ENCODE peak calls at places on chromosomes 12 and 14, in seven cellular contexts. N is frontal cortex, Y is hypothalamus, E is NCI-H2029, T is kidney glomerular epithelial cell, S is astrocyte of the spinal cord, H is cardiac fibroblast. Z is an unnamed sample.

GRCh38 chr12:55908726-55909512 is 18.8 kb downstream of the PYM1 start:
- DNase-seq in N (no peak), Y (no peak), E (no peak), T (no peak), S (peak; percentile 25), H (peak; percentile 56), Z (no peak)

GRCh38 chr12:4240161-4240783 is 33.3 kb upstream of the CCND2 start:
- DNase-seq in N (no peak), Y (no peak), E (no peak), T (no peak), S (no peak), H (no peak), Z (no peak)

GRCh38 chr12:389138-390096 is at the start of gene KDM5A:
- DNase-seq in N (peak; percentile 84), Y (no peak), E (no peak), T (no peak), S (peak; percentile 96), H (peak; percentile 96), Z (peak; percentile 93)

GRCh38 chr12:40315375-40315774 is 90.6 kb downstream of the LRRK2 start:
- DNase-seq in N (no peak), Y (no peak), E (no peak), T (no peak), S (no peak), H (no peak), Z (no peak)

GRCh38 chr12:123049398-123050250 is 69.1 kb downstream of the ARL6IP4 start:
- DNase-seq in N (no peak), Y (no peak), E (no peak), T (no peak), S (peak; percentile 14), H (no peak), Z (no peak)

GRCh38 chr14:93926209-93926872 is 803 bp upstream of the FAM181A start:
- DNase-seq in N (no peak), Y (peak; percentile 63), E (peak; percentile 53), T (no peak), S (no peak), H (no peak), Z (no peak)

GRCh38 chr12:75852143-75852542 is 179.4 kb downstream of the PHLDA1 start:
- DNase-seq in N (no peak), Y (no peak), E (no peak), T (peak; percentile 71), S (no peak), H (no peak), Z (peak; percentile 81)

GRCh38 chr12:71415336-71416231 is 24.0 kb upstream of the LGR5 start:
- DNase-seq in N (peak; percentile 26), Y (no peak), E (peak; percentile 40), T (peak; percentile 51), S (peak; percentile 54), H (peak; percentile 73), Z (peak; percentile 57)

GRCh38 chr12:497501-498160 is 37.9 kb downstream of the B4GALNT3 start:
- DNase-seq in N (no peak), Y (no peak), E (no peak), T (no peak), S (no peak), H (no peak), Z (peak; percentile 12)

GRCh38 chr12:94263011-94263786 is 114.8 kb downstream of the PLXNC1 start:
- DNase-seq in N (no peak), Y (no peak), E (peak; percentile 5), T (no peak), S (no peak), H (no peak), Z (no peak)

GRCh38 chr14:50714452-50715073 is 46.5 kb upstream of the SAV1 start:
- DNase-seq in N (peak; percentile 34), Y (no peak), E (no peak), T (peak; percentile 21), S (peak; percentile 43), H (peak; percentile 69), Z (peak; percentile 59)

GRCh38 chr12:99605-100004 is 33.0 kb downstream of the IQSEC3 start:
- DNase-seq in N (no peak), Y (no peak), E (no peak), T (no peak), S (peak; percentile 15), H (no peak), Z (no peak)

GRCh38 chr14:104436047-104436531 is 143.5 kb upstream of the C14orf180 start:
- DNase-seq in N (peak; percentile 43), Y (no peak), E (no peak), T (no peak), S (peak; percentile 2), H (peak; percentile 9), Z (peak; percentile 43)

GRCh38 chr12:93146970-93147369 is 217.9 kb upstream of the EEA1 start:
- DNase-seq in N (no peak), Y (no peak), E (no peak), T (no peak), S (no peak), H (no peak), Z (no peak)

GRCh38 chr12:62772556-62772955 is 162.4 kb downstream of the PPM1H start:
- DNase-seq in N (no peak), Y (no peak), E (no peak), T (no peak), S (no peak), H (no peak), Z (peak; percentile 75)

GRCh38 chr12:46370380-46370734 is 2.2 kb downstream of the SLC38A2 start:
- DNase-seq in N (no peak), Y (no peak), E (no peak), T (no peak), S (no peak), H (peak; percentile 42), Z (peak; percentile 44)

GRCh38 chr14:74510211-74510931 is 16.8 kb downstream of the ISCA2 start:
- DNase-seq in N (no peak), Y (no peak), E (no peak), T (no peak), S (peak; percentile 56), H (peak; percentile 45), Z (no peak)

GRCh38 chr12:94656556-94656955 is 6.2 kb upstream of the TMCC3 start:
- DNase-seq in N (no peak), Y (no peak), E (no peak), T (no peak), S (no peak), H (no peak), Z (no peak)